ENCODE peak calls at places on chromosomes 4 and X, in seven cellular contexts. One of them, this sample, is unnamed.

GRCh38 chrX:153882086-153882498 is 3.9 kb downstream of the L1CAM start:
- DNase-seq in AG10803: peak; percentile 2
- DNase-seq in suprapubic skin: no peak
- DNase-seq in adipocyte: no peak
- DNase-seq in heart right ventricle: no peak
- DNase-seq in endodermal cell: peak; percentile 47
- DNase-seq in astrocyte of the cerebellum: no peak
- DNase-seq in this sample: no peak

GRCh38 chr4:185183622-185184281 is 20.0 kb downstream of the CFAP97 start:
- DNase-seq in AG10803: peak; percentile 91
- DNase-seq in suprapubic skin: peak; percentile 91
- DNase-seq in adipocyte: peak; percentile 99
- DNase-seq in heart right ventricle: peak; percentile 90
- DNase-seq in endodermal cell: peak; percentile 84
- DNase-seq in astrocyte of the cerebellum: peak; percentile 92
- DNase-seq in this sample: peak; percentile 71

GRCh38 chr4:7007142-7007907 is 35.8 kb upstream of the TADA2B start:
- DNase-seq in AG10803: no peak
- DNase-seq in suprapubic skin: no peak
- DNase-seq in adipocyte: no peak
- DNase-seq in heart right ventricle: no peak
- DNase-seq in endodermal cell: peak; percentile 72
- DNase-seq in astrocyte of the cerebellum: no peak
- DNase-seq in this sample: no peak

GRCh38 chr4:26815199-26815598 is 45.4 kb upstream of the STIM2 start:
- DNase-seq in AG10803: no peak
- DNase-seq in suprapubic skin: no peak
- DNase-seq in adipocyte: no peak
- DNase-seq in heart right ventricle: no peak
- DNase-seq in endodermal cell: no peak
- DNase-seq in astrocyte of the cerebellum: no peak
- DNase-seq in this sample: no peak

GRCh38 chr4:23889814-23890269 is at the start of gene PPARGC1A:
- DNase-seq in AG10803: no peak
- DNase-seq in suprapubic skin: no peak
- DNase-seq in adipocyte: peak; percentile 30
- DNase-seq in heart right ventricle: peak; percentile 69
- DNase-seq in endodermal cell: peak; percentile 72
- DNase-seq in astrocyte of the cerebellum: no peak
- DNase-seq in this sample: no peak

GRCh38 chrX:13081385-13082285 is 37.2 kb upstream of the FAM9C start:
- DNase-seq in AG10803: peak; percentile 41
- DNase-seq in suprapubic skin: no peak
- DNase-seq in adipocyte: peak; percentile 35
- DNase-seq in heart right ventricle: no peak
- DNase-seq in endodermal cell: no peak
- DNase-seq in astrocyte of the cerebellum: no peak
- DNase-seq in this sample: no peak

GRCh38 chr4:8215001-8215427 is 15.9 kb downstream of the SH3TC1 start:
- DNase-seq in AG10803: peak; percentile 77
- DNase-seq in suprapubic skin: no peak
- DNase-seq in adipocyte: peak; percentile 77
- DNase-seq in heart right ventricle: no peak
- DNase-seq in endodermal cell: no peak
- DNase-seq in astrocyte of the cerebellum: no peak
- DNase-seq in this sample: peak; percentile 33

GRCh38 chrX:30219372-30219771 is 4.0 kb downstream of the MAGEB2 start:
- DNase-seq in AG10803: no peak
- DNase-seq in suprapubic skin: no peak
- DNase-seq in adipocyte: no peak
- DNase-seq in heart right ventricle: no peak
- DNase-seq in endodermal cell: peak; percentile 68
- DNase-seq in astrocyte of the cerebellum: no peak
- DNase-seq in this sample: no peak

GRCh38 chr4:123250843-123251242 is 145.8 kb upstream of the SPRY1 start:
- DNase-seq in AG10803: peak; percentile 20
- DNase-seq in suprapubic skin: no peak
- DNase-seq in adipocyte: peak; percentile 65
- DNase-seq in heart right ventricle: peak; percentile 72
- DNase-seq in endodermal cell: no peak
- DNase-seq in astrocyte of the cerebellum: peak; percentile 41
- DNase-seq in this sample: no peak

GRCh38 chr4:5852806-5853205 is 40.1 kb downstream of the CRMP1 start:
- DNase-seq in AG10803: no peak
- DNase-seq in suprapubic skin: no peak
- DNase-seq in adipocyte: no peak
- DNase-seq in heart right ventricle: no peak
- DNase-seq in endodermal cell: no peak
- DNase-seq in astrocyte of the cerebellum: no peak
- DNase-seq in this sample: no peak

GRCh38 chr4:16226816-16227461 is 668 bp upstream of the TAPT1 start:
- DNase-seq in AG10803: peak; percentile 23
- DNase-seq in suprapubic skin: peak; percentile 85
- DNase-seq in adipocyte: peak; percentile 70
- DNase-seq in heart right ventricle: peak; percentile 62
- DNase-seq in endodermal cell: peak; percentile 87
- DNase-seq in astrocyte of the cerebellum: no peak
- DNase-seq in this sample: no peak

GRCh38 chr4:174490356-174490969 is 31.8 kb downstream of the HPGD start:
- DNase-seq in AG10803: peak; percentile 4
- DNase-seq in suprapubic skin: no peak
- DNase-seq in adipocyte: peak; percentile 77
- DNase-seq in heart right ventricle: no peak
- DNase-seq in endodermal cell: no peak
- DNase-seq in astrocyte of the cerebellum: peak; percentile 32
- DNase-seq in this sample: peak; percentile 13

GRCh38 chr4:143336828-143337599 is at the start of gene GAB1:
- DNase-seq in AG10803: peak; percentile 52
- DNase-seq in suprapubic skin: peak; percentile 85
- DNase-seq in adipocyte: peak; percentile 89
- DNase-seq in heart right ventricle: peak; percentile 82
- DNase-seq in endodermal cell: peak; percentile 94
- DNase-seq in astrocyte of the cerebellum: peak; percentile 29
- DNase-seq in this sample: peak; percentile 25

GRCh38 chr4:111519683-111520082 is 625.6 kb upstream of the FAM241A start:
- DNase-seq in AG10803: no peak
- DNase-seq in suprapubic skin: no peak
- DNase-seq in adipocyte: no peak
- DNase-seq in heart right ventricle: no peak
- DNase-seq in endodermal cell: no peak
- DNase-seq in astrocyte of the cerebellum: no peak
- DNase-seq in this sample: no peak

GRCh38 chr4:14967982-14968381 is 34.3 kb upstream of the CPEB2 start:
- DNase-seq in AG10803: peak; percentile 4
- DNase-seq in suprapubic skin: no peak
- DNase-seq in adipocyte: no peak
- DNase-seq in heart right ventricle: no peak
- DNase-seq in endodermal cell: no peak
- DNase-seq in astrocyte of the cerebellum: no peak
- DNase-seq in this sample: peak; percentile 15

GRCh38 chrX:39516399-39516798 is 581.4 kb downstream of the BCOR start:
- DNase-seq in AG10803: no peak
- DNase-seq in suprapubic skin: no peak
- DNase-seq in adipocyte: no peak
- DNase-seq in heart right ventricle: no peak
- DNase-seq in endodermal cell: no peak
- DNase-seq in astrocyte of the cerebellum: no peak
- DNase-seq in this sample: no peak

GRCh38 chr4:121656269-121656641 is 40.5 kb downstream of the ANXA5 start:
- DNase-seq in AG10803: peak; percentile 83
- DNase-seq in suprapubic skin: no peak
- DNase-seq in adipocyte: peak; percentile 73
- DNase-seq in heart right ventricle: peak; percentile 60
- DNase-seq in endodermal cell: peak; percentile 71
- DNase-seq in astrocyte of the cerebellum: peak; percentile 59
- DNase-seq in this sample: peak; percentile 73

GRCh38 chr4:26687728-26688127 is 103.8 kb downstream of the TBC1D19 start:
- DNase-seq in AG10803: peak; percentile 96
- DNase-seq in suprapubic skin: no peak
- DNase-seq in adipocyte: peak; percentile 78
- DNase-seq in heart right ventricle: no peak
- DNase-seq in endodermal cell: no peak
- DNase-seq in astrocyte of the cerebellum: peak; percentile 77
- DNase-seq in this sample: peak; percentile 67

GRCh38 chr4:59818656-59819055 is 1381.5 kb upstream of the ADGRL3 start:
- DNase-seq in AG10803: no peak
- DNase-seq in suprapubic skin: no peak
- DNase-seq in adipocyte: no peak
- DNase-seq in heart right ventricle: no peak
- DNase-seq in endodermal cell: no peak
- DNase-seq in astrocyte of the cerebellum: peak; percentile 15
- DNase-seq in this sample: no peak

GRCh38 chr4:2837110-2837903 is 6.3 kb upstream of the ADD1 start:
- DNase-seq in AG10803: no peak
- DNase-seq in suprapubic skin: no peak
- DNase-seq in adipocyte: no peak
- DNase-seq in heart right ventricle: no peak
- DNase-seq in endodermal cell: peak; percentile 54
- DNase-seq in astrocyte of the cerebellum: no peak
- DNase-seq in this sample: no peak

GRCh38 chr4:141391771-141392170 is 171.1 kb downstream of the ZNF330 start:
- DNase-seq in AG10803: peak; percentile 30
- DNase-seq in suprapubic skin: no peak
- DNase-seq in adipocyte: no peak
- DNase-seq in heart right ventricle: no peak
- DNase-seq in endodermal cell: no peak
- DNase-seq in astrocyte of the cerebellum: no peak
- DNase-seq in this sample: no peak

GRCh38 chr4:180617203-180617602 is 1626.0 kb upstream of the TENM3 start:
- DNase-seq in AG10803: no peak
- DNase-seq in suprapubic skin: no peak
- DNase-seq in adipocyte: no peak
- DNase-seq in heart right ventricle: no peak
- DNase-seq in endodermal cell: peak; percentile 72
- DNase-seq in astrocyte of the cerebellum: no peak
- DNase-seq in this sample: no peak

GRCh38 chr4:79209822-79210635 is 115.8 kb downstream of the NAA11 start:
- DNase-seq in AG10803: no peak
- DNase-seq in suprapubic skin: no peak
- DNase-seq in adipocyte: no peak
- DNase-seq in heart right ventricle: peak; percentile 5
- DNase-seq in endodermal cell: peak; percentile 49
- DNase-seq in astrocyte of the cerebellum: no peak
- DNase-seq in this sample: no peak

DNA sequence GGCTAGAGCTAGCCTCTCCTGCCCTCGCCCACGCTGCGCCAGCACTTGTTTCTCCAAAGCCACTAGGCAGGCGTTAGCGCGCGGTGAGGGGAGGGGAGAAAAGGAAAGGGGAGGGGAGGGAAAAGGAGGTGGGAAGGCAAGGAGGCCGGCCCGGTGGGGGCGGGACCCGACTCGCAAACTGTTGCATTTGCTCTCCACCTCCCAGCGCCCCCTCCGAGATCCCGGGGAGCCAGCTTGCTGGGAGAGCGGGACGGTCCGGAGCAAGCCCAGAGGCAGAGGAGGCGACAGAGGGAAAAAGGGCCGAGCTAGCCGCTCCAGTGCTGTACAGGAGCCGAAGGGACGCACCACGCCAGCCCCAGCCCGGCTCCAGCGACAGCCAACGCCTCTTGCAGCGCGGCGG is at the start of gene AR:
- DNase-seq in AG10803: peak; percentile 54
- DNase-seq in suprapubic skin: peak; percentile 81
- DNase-seq in adipocyte: peak; percentile 50
- DNase-seq in heart right ventricle: peak; percentile 60
- DNase-seq in endodermal cell: peak; percentile 86
- DNase-seq in astrocyte of the cerebellum: peak; percentile 28
- DNase-seq in this sample: peak; percentile 37
- H3K4me3 ChIP-seq in AG10803: peak within 1 kb of the TSS; percentile 67
- H3K4me3 ChIP-seq in suprapubic skin: peak within 1 kb of the TSS; percentile 57
- H3K4me3 ChIP-seq in adipocyte: peak within 1 kb of the TSS; percentile 88
- H3K4me3 ChIP-seq in heart right ventricle: peak within 1 kb of the TSS; percentile 41
- H3K4me3 ChIP-seq in endodermal cell: peak within 1 kb of the TSS; percentile 67
- H3K4me3 ChIP-seq in astrocyte of the cerebellum: peak within 1 kb of the TSS; percentile 54
- H3K4me3 ChIP-seq in this sample: peak within 1 kb of the TSS; percentile 59

DNA sequence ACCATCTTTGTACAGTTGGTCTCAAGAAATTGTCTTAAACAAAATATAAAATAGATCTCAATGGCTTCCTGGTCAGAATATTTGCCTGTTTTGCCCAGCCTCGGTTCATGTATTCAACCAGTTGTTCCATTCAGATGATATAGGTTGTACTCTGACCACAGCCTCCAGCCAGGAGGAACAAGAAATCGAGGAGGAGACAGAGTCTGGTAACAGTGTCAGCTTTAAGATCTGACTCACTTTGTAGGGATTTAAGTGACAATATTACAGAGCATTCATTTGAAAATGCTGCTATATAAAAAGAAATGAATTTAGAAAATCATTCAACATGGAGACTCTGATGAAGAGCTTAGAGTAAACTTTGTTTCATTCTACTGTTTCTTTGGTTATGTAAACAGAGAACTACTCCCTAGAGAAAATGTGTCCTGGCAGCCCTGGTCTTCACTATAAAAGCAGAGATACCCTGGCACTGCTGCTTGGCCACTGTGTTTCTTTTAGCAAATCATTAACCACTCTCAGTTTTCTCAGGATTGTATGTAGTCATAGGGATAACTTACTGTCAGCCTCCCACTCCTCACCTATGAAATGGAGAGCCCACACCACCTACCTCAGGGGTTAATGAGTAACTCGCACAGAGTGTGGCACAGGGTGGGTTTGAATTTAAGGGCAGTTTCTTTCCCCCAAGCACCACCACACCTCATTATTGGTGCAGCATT is 53.5 kb downstream of the PAGE2 start:
- DNase-seq in AG10803: no peak
- DNase-seq in suprapubic skin: no peak
- DNase-seq in adipocyte: no peak
- DNase-seq in heart right ventricle: no peak
- DNase-seq in endodermal cell: no peak
- DNase-seq in astrocyte of the cerebellum: no peak
- DNase-seq in this sample: no peak
- H3K4me3 ChIP-seq in AG10803: no peak overlapping the region
- H3K4me3 ChIP-seq in suprapubic skin: no peak overlapping the region
- H3K4me3 ChIP-seq in adipocyte: no peak overlapping the region
- H3K4me3 ChIP-seq in heart right ventricle: no peak overlapping the region
- H3K4me3 ChIP-seq in endodermal cell: no peak overlapping the region
- H3K4me3 ChIP-seq in astrocyte of the cerebellum: no peak overlapping the region
- H3K4me3 ChIP-seq in this sample: no peak overlapping the region

GRCh38 chr4:165379662-165380061 is 854 bp downstream of the CPE start:
- DNase-seq in AG10803: no peak
- DNase-seq in suprapubic skin: no peak
- DNase-seq in adipocyte: peak; percentile 34
- DNase-seq in heart right ventricle: peak; percentile 23
- DNase-seq in endodermal cell: peak; percentile 90
- DNase-seq in astrocyte of the cerebellum: no peak
- DNase-seq in this sample: no peak
- H3K4me3 ChIP-seq in AG10803: peak overlapping the region; percentile 58
- H3K4me3 ChIP-seq in suprapubic skin: peak overlapping the region; percentile 66
- H3K4me3 ChIP-seq in adipocyte: peak overlapping the region; percentile 87
- H3K4me3 ChIP-seq in heart right ventricle: peak overlapping the region; percentile 55
- H3K4me3 ChIP-seq in endodermal cell: peak overlapping the region; percentile 83
- H3K4me3 ChIP-seq in astrocyte of the cerebellum: peak overlapping the region; percentile 58
- H3K4me3 ChIP-seq in this sample: peak overlapping the region; percentile 58

DNA sequence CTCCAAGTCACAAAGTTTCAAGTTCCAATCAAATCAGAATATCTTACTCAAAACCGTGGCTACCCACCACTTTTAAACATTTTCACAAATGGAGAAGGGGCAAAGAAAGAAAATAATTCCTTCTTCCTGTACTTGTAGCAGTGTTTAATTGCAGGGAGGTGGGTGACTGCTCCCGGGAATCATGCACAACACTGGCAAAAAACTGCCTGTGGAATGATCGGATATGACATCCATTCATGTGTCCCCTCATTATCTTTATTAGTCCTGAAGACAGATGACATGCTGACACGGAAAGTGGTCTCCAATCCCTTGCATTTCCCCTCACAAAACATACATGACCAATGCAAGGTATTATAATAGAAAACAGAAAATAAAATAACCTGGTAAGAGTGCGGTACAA is 2.0 kb downstream of the TSPAN5 start:
- DNase-seq in AG10803: no peak
- DNase-seq in suprapubic skin: no peak
- DNase-seq in adipocyte: no peak
- DNase-seq in heart right ventricle: no peak
- DNase-seq in endodermal cell: no peak
- DNase-seq in astrocyte of the cerebellum: no peak
- DNase-seq in this sample: no peak
- H3K4me3 ChIP-seq in AG10803: peak overlapping the region; percentile 74
- H3K4me3 ChIP-seq in suprapubic skin: peak overlapping the region; percentile 89
- H3K4me3 ChIP-seq in adipocyte: peak overlapping the region; percentile 86
- H3K4me3 ChIP-seq in heart right ventricle: no peak overlapping the region
- H3K4me3 ChIP-seq in endodermal cell: peak overlapping the region; percentile 88
- H3K4me3 ChIP-seq in astrocyte of the cerebellum: peak overlapping the region; percentile 87
- H3K4me3 ChIP-seq in this sample: peak overlapping the region; percentile 89

This sample was measured in skeletal muscle cell.